ENCODE peak calls at places on chromosome 20, in four cellular contexts. J is CD4-positive, alpha-beta T cell; G is fibroblast of pulmonary artery; B is CD8-positive, alpha-beta T cell. Z is an unnamed sample.

GRCh38 chr20:8720089-8720488 is 348.8 kb upstream of the PLCB4 start:
- DNase-seq in B (no peak), G (peak), J (no peak), Z (no peak)

GRCh38 chr20:7773511-7773910 is 166.7 kb downstream of the HAO1 start:
- DNase-seq in G (peak), B (no peak), J (no peak), Z (no peak)

GRCh38 chr20:62210496-62210855 is 9.6 kb downstream of the HRH3 start:
- DNase-seq in G (no peak), J (no peak), B (no peak), Z (no peak)

GRCh38 chr20:13342469-13343242 is 121.6 kb downstream of the ISM1 start:
- DNase-seq in B (no peak), G (no peak), J (no peak), Z (no peak)

GRCh38 chr20:3716195-3716834 is 3.9 kb upstream of the SIGLEC1 start:
- DNase-seq in G (peak), J (no peak), B (no peak), Z (peak)

GRCh38 chr20:56628873-56629463 is at the start of gene TFAP2C:
- DNase-seq in J (no peak), B (no peak), G (peak), Z (no peak)

GRCh38 chr20:59569305-59569704 is 35.0 kb upstream of the PHACTR3 start:
- DNase-seq in G (no peak), B (no peak), J (no peak), Z (no peak)

GRCh38 chr20:4740774-4741431 is 19.2 kb downstream of the PRND start:
- DNase-seq in B (peak), G (peak), J (peak), Z (no peak)

Z was measured in HS-27A.